ENCODE peak calls at places on chromosomes 11 and 22, in five cellular contexts. O, U, V, H and L are unnamed samples.

GRCh38 chr22:48299801-48300200 is 1527.9 kb downstream of the BRD1 start:
- DNase-seq in H (no peak), V (no peak), U (no peak), O (no peak), L (no peak)

GRCh38 chr22:40757071-40757470 is 62.1 kb downstream of the SLC25A17 start:
- DNase-seq in O (no peak), U (no peak), H (no peak), V (no peak), L (no peak)

GRCh38 chr11:102564110-102564509 is 33.6 kb upstream of the MMP7 start:
- DNase-seq in V (peak; percentile 19), H (peak; percentile 64), O (peak; percentile 59), U (no peak), L (no peak)

GRCh38 chr11:122604626-122605025 is 50.9 kb upstream of the UBASH3B start:
- DNase-seq in U (no peak), O (no peak), V (no peak), H (no peak), L (no peak)

GRCh38 chr22:49768511-49768910 is 59.2 kb downstream of the BRD1 start:
- DNase-seq in H (no peak), O (no peak), V (no peak), U (peak; percentile 17), L (no peak)

GRCh38 chr11:126461996-126462395 is 106.5 kb downstream of the ST3GAL4 start:
- DNase-seq in V (no peak), H (no peak), U (no peak), O (no peak), L (no peak)

GRCh38 chr11:75667268-75667830 is 1.5 kb downstream of the MAP6 start:
- DNase-seq in U (peak; percentile 27), O (no peak), V (no peak), H (peak; percentile 38), L (peak; percentile 80)

GRCh38 chr11:64976651-64977050 is 4.7 kb upstream of the MAJIN start:
- DNase-seq in U (no peak), H (no peak), V (no peak), O (no peak), L (no peak)

GRCh38 chr11:82004537-82005213 is 729.0 kb downstream of the FAM181B start:
- DNase-seq in U (no peak), V (no peak), H (no peak), O (no peak), L (no peak)

GRCh38 chr11:112200252-112200651 is 24.9 kb downstream of the BCO2 start:
- DNase-seq in H (no peak), V (no peak), U (no peak), O (no peak), L (no peak)

GRCh38 chr11:126544311-126545056 is 189.0 kb downstream of the ST3GAL4 start:
- DNase-seq in V (no peak), U (no peak), H (no peak), O (no peak), L (no peak)

GRCh38 chr11:490186-490929 is 16.7 kb downstream of the RNH1 start:
- DNase-seq in V (no peak), U (no peak), O (no peak), H (no peak), L (no peak)

GRCh38 chr22:46547883-46548244 is 10.4 kb upstream of the CELSR1 start:
- DNase-seq in V (no peak), O (peak; percentile 95), H (no peak), U (peak; percentile 78), L (no peak)

GRCh38 chr11:78074756-78075155 is 4.9 kb downstream of the NDUFC2 start:
- DNase-seq in U (no peak), V (no peak), O (no peak), H (no peak), L (peak; percentile 27)

GRCh38 chr11:71933141-71933933 is 4.5 kb downstream of the RNF121 start:
- DNase-seq in H (no peak), U (no peak), O (no peak), V (no peak), L (no peak)

GRCh38 chr11:46513934-46514342 is 79.9 kb downstream of the AMBRA1 start:
- DNase-seq in H (no peak), O (no peak), V (no peak), U (peak; percentile 32), L (peak; percentile 29)

GRCh38 chr11:86099727-86100320 is 30.9 kb upstream of the PICALM start:
- DNase-seq in O (no peak), V (no peak), U (no peak), H (no peak), L (no peak)

GRCh38 chr11:90344546-90344945 is 121.7 kb upstream of the CHORDC1 start:
- DNase-seq in V (no peak), H (no peak), U (no peak), O (no peak), L (no peak)

GRCh38 chr22:40204331-40205116 is 26.8 kb downstream of the TNRC6B start:
- DNase-seq in V (peak; percentile 12), H (no peak), U (peak; percentile 34), O (no peak), L (peak; percentile 43)

GRCh38 chr11:73493838-73494598 is 103.9 kb downstream of the FAM168A start:
- DNase-seq in H (no peak), U (no peak), O (peak; percentile 32), V (no peak), L (no peak)

GRCh38 chr11:33910261-33910959 is 18.5 kb upstream of the LMO2 start:
- DNase-seq in U (no peak), V (no peak), O (no peak), H (no peak), L (no peak)

GRCh38 chr22:44658371-44658953 is 43.5 kb upstream of the PRR5 start:
- DNase-seq in V (no peak), O (peak; percentile 24), U (peak; percentile 84), H (no peak), L (peak; percentile 22)